ENCODE peak calls at places on chromosomes 7 and 10, in nine cellular contexts. N, M, I, F, P, R, A, E and D are unnamed samples.

GRCh38 chr10:72013202-72013945 is 49.2 kb downstream of the CHST3 start:
- DNase-seq in N (no peak), M (no peak), I (peak; percentile 44), F (no peak), P (no peak), R (no peak), A (no peak), E (no peak), D (no peak)

GRCh38 chr7:16669581-16669980 is 23.6 kb downstream of the BZW2 start:
- DNase-seq in N (peak; percentile 30), M (peak; percentile 47), I (no peak), F (no peak), P (no peak), R (no peak), A (no peak), E (no peak), D (no peak)

GRCh38 chr10:14605231-14605925 is 169.3 kb downstream of the FAM107B start:
- DNase-seq in N (peak; percentile 60), M (peak; percentile 38), I (no peak), F (no peak), P (no peak), R (no peak), A (no peak), E (no peak), D (peak; percentile 65)

GRCh38 chr7:151409555-151410404 is at the start of gene WDR86:
- DNase-seq in N (no peak), M (no peak), I (no peak), F (no peak), P (no peak), R (peak; percentile 81), A (peak; percentile 71), E (no peak), D (no peak)

GRCh38 chr7:150373049-150373801 is 4.6 kb downstream of the REPIN1 start:
- DNase-seq in N (no peak), M (no peak), I (no peak), F (no peak), P (no peak), R (no peak), A (no peak), E (no peak), D (no peak)

GRCh38 chr10:15871823-15872222 is 11.5 kb upstream of the MINDY3 start:
- DNase-seq in N (no peak), M (no peak), I (no peak), F (no peak), P (no peak), R (no peak), A (no peak), E (no peak), D (no peak)

GRCh38 chr7:77182261-77182660 is 17.4 kb downstream of the FGL2 start:
- DNase-seq in N (no peak), M (no peak), I (no peak), F (no peak), P (no peak), R (no peak), A (no peak), E (no peak), D (no peak)

GRCh38 chr7:5638994-5639393 is 142.5 kb downstream of the RNF216 start:
- DNase-seq in N (no peak), M (peak; percentile 28), I (no peak), F (no peak), P (no peak), R (no peak), A (no peak), E (no peak), D (no peak)

GRCh38 chr10:129956285-129956649 is 7.8 kb downstream of the EBF3 start:
- DNase-seq in N (no peak), M (peak; percentile 20), I (no peak), F (no peak), P (no peak), R (no peak), A (no peak), E (no peak), D (no peak)

GRCh38 chr10:129956902-129957673 is 7.0 kb downstream of the EBF3 start:
- DNase-seq in N (no peak), M (peak; percentile 22), I (no peak), F (no peak), P (peak; percentile 21), R (peak; percentile 15), A (no peak), E (no peak), D (no peak)

GRCh38 chr10:129959544-129960492 is 4.3 kb downstream of the EBF3 start:
- DNase-seq in N (no peak), M (peak; percentile 72), I (no peak), F (no peak), P (no peak), R (peak; percentile 51), A (no peak), E (no peak), D (no peak)

GRCh38 chr10:129958686-129959543 is 5.2 kb downstream of the EBF3 start:
- DNase-seq in N (no peak), M (peak; percentile 32), I (peak; percentile 25), F (no peak), P (no peak), R (peak; percentile 67), A (no peak), E (no peak), D (no peak)

DNA sequence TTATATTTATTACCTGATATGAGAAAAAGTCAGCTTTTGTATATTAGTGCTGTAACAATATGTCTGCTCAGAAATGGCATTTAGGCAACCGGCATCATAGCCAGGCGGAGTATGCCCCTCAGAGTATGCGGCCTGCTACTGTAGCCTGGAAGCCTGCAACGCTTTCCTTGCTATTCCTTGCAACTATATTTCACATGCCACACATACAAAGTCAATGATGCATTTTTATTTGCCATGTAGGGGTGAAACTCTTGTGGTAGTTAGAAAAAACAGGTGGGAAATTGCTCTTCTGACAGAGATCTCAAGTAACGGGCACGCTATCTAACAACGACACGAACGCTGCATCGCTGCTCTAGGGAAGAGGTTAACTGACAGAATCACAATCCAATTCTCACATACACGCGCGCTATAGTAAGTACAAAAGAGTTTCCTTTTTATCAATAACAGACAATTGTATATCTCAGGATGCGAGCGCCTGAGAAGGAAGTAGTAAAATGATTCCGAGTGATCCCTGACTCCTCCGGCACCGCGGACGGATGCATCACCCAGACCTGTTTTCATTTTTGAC is 5.9 kb downstream of the EBF3 start:
- DNase-seq in N (no peak), M (peak; percentile 74), I (no peak), F (no peak), P (no peak), R (no peak), A (no peak), E (no peak), D (no peak)
- TF ChIP-seq CTCF in N (no peak), M (peak; percentile 64), I (peak; percentile 57), F (no peak), P (no peak), R (no peak), A (no peak), E (peak; percentile 21), D (no peak)

DNA sequence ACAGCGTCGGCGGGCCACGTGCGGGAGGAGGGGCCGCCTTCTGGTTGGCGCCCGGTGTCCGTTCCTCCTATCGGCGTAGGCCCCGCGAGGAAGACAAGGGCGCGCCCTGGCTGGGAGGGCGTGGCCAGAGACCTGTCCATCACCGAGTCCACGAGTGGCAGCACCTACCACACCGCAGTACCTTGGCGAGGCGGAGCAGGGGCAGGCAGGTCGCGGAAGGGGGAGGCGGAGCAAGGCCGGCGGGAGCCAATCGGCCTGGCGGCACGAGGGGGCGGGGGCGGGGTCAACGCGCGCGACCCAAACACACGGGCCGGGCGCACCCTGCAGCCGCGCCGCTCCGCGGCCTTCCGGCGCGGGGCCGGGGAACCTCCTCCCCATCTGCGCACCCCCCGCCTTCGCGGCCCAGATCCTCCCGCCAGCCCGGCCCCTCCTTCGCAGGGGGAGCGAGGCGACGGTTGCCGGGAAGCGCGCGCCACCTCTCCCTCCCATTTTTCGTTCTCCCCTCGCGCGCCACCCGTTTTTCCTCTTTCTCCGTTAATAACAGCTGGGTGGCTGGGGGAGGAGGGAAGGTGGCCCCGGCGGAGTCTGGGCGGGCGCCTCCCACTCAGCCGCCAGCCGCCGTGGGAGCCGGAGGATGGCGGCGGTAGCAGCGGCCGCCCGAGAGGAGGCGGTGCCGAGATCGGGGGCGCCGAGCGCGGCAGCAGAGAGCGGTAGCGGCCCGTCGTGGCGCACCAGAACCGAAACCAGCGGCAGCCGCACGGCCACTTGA is at the start of gene ZNRF2:
- DNase-seq in N (peak; percentile 99), M (peak; percentile 99), I (peak; percentile 99), F (peak; percentile 98), P (peak; percentile 100), R (peak; percentile 100), A (peak; percentile 96), E (peak; percentile 95), D (peak; percentile 97)
- TF ChIP-seq CTCF in N (peak; percentile 66), M (peak; percentile 1), I (peak; percentile 46), F (peak; percentile 21), P (no peak), R (peak; percentile 44), A (no peak), E (peak; percentile 54), D (peak; percentile 66)

DNA sequence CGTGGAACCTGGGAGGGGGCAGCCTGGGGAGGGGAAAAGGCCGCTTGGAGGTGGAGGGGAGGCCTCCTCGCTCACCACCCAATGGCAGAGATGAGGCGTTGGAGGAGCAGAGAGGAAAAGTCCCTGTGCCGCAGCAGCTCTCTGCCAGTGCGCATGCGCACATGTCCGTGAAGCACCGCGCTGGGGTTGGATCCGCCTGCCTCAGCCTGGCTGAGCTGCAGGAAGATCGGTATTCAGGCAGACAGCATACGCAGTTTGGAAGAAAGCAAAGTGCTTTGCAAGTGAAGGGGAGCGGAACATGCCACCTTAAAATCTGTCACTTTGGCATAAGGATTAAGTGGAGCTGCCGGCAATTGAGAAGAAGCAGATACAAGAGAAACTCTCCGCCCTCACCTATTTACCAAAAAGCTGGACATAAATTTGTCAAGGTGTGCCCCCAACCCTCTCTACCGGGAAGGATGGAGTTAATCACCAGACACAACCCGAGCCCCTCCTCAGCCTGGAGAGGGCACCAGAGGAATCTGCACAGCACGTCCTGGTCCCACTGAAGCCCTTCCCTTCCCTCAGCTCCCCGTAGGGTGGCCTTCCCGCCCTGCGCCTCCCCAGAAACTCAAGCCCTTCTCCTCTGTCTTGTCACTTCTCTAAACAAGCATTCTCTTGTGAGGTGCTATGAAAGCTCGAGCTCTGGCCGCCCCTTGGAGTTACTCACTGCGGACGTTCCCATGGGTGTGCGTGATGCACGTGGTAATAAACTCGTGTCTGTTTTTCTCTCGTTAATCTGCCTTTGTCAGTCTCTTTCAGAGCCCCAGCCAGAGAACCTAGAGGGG is 32.2 kb upstream of the TMEM72 start:
- DNase-seq in N (no peak), M (peak; percentile 91), I (peak; percentile 87), F (peak; percentile 55), P (peak; percentile 77), R (peak; percentile 90), A (peak; percentile 83), E (peak; percentile 70), D (peak; percentile 86)
- TF ChIP-seq CTCF in N (no peak), M (no peak), I (no peak), F (peak; percentile 26), P (no peak), R (no peak), A (no peak), E (no peak), D (peak; percentile 1)

GRCh38 chr7:116861717-116862116 is 670 bp upstream of the CAPZA2 start:
- DNase-seq in N (no peak), M (no peak), I (no peak), F (no peak), P (no peak), R (no peak), A (no peak), E (no peak), D (no peak)

GRCh38 chr7:116859323-116859722 is 3.1 kb upstream of the CAPZA2 start:
- DNase-seq in N (peak; percentile 67), M (peak; percentile 78), I (no peak), F (peak; percentile 31), P (no peak), R (no peak), A (no peak), E (no peak), D (no peak)

GRCh38 chr7:116864084-116864483 is 1.7 kb downstream of the CAPZA2 start:
- DNase-seq in N (no peak), M (no peak), I (no peak), F (no peak), P (no peak), R (no peak), A (no peak), E (no peak), D (no peak)

GRCh38 chr7:116862234-116863167 is at the start of gene CAPZA2:
- DNase-seq in N (peak; percentile 90), M (peak; percentile 94), I (peak; percentile 96), F (peak; percentile 44), P (peak; percentile 88), R (peak; percentile 99), A (peak; percentile 99), E (peak; percentile 77), D (peak; percentile 100)

GRCh38 chr7:116863168-116863670 is 832 bp downstream of the CAPZA2 start:
- DNase-seq in N (peak; percentile 31), M (peak; percentile 33), I (no peak), F (no peak), P (no peak), R (peak; percentile 83), A (peak; percentile 19), E (no peak), D (peak; percentile 33)
- TF ChIP-seq CTCF in N (peak; percentile 8), M (no peak), I (no peak), F (peak; percentile 9), P (no peak), R (no peak), A (no peak), E (no peak), D (no peak)